ENCODE peak calls at places on chromosomes 3 and 15, in eight cellular contexts. J is IMR-90, D is body of pancreas, T is right lobe of liver, E is pancreas, G is psoas muscle, X is uterus, P is left ventricle myocardium inferior. W is an unnamed sample. For H3K4me1, the result is how much of the 10 kb centered on the place peaks cover.

GRCh38 chr15:25693321-25694237 is 169.5 kb downstream of the ATP10A start:
- DNase-seq in J (peak), D (no peak), T (no peak), E (no peak), G (no peak), X (no peak), P (peak), W (no peak)

GRCh38 chr15:75460646-75461045 is 9.2 kb upstream of the SIN3A start:
- DNase-seq in J (no peak), D (no peak), T (no peak), E (no peak), G (no peak), X (no peak), P (no peak), W (no peak)

GRCh38 chr15:68565701-68566100 is 13.1 kb upstream of the CORO2B start:
- DNase-seq in J (no peak), D (no peak), T (no peak), E (no peak), G (no peak), X (peak), P (no peak), W (no peak)

GRCh38 chr3:188749010-188749617 is 422.7 kb upstream of the TPRG1 start:
- DNase-seq in J (no peak), D (peak), T (no peak), E (peak), G (no peak), X (no peak), P (no peak), W (no peak)

GRCh38 chr3:49929333-49930240 is at the start of gene MON1A:
- DNase-seq in J (peak), D (peak), T (peak), E (peak), G (peak), X (peak), P (peak), W (peak)

GRCh38 chr3:31941230-31941632 is 39.8 kb downstream of the OSBPL10 start:
- DNase-seq in J (no peak), D (no peak), T (no peak), E (no peak), G (no peak), X (no peak), P (no peak), W (no peak)

GRCh38 chr3:176428552-176428951 is 768.7 kb downstream of the TBL1XR1 start:
- DNase-seq in J (no peak), D (no peak), T (no peak), E (no peak), G (no peak), X (no peak), P (no peak), W (no peak)

GRCh38 chr3:61594978-61595687 is 33.8 kb downstream of the PTPRG start:
- DNase-seq in J (peak), D (no peak), T (no peak), E (no peak), G (no peak), X (no peak), P (no peak), W (no peak)

GRCh38 chr15:88467935-88468528 is 524 bp downstream of the MRPS11 start:
- DNase-seq in J (peak), D (no peak), T (no peak), E (no peak), G (no peak), X (no peak), P (no peak), W (no peak)

GRCh38 chr15:95884276-95884675 is 446.2 kb upstream of the NR2F2 start:
- DNase-seq in J (no peak), D (no peak), T (no peak), E (no peak), G (no peak), X (no peak), P (no peak), W (no peak)

GRCh38 chr15:46091860-46092450 is 457.1 kb downstream of the SQOR start:
- DNase-seq in J (peak), D (peak), T (no peak), E (peak), G (no peak), X (no peak), P (no peak), W (no peak)

GRCh38 chr15:95804484-95804883 is 526.0 kb upstream of the NR2F2 start:
- DNase-seq in J (no peak), D (no peak), T (no peak), E (no peak), G (no peak), X (no peak), P (no peak), W (no peak)

GRCh38 chr3:13880811-13881156 is 913 bp upstream of the WNT7A start:
- DNase-seq in J (no peak), D (no peak), T (no peak), E (no peak), G (no peak), X (no peak), P (no peak), W (no peak)

GRCh38 chr3:44117239-44117638 is 124.4 kb upstream of the TOPAZ1 start:
- DNase-seq in J (no peak), D (peak), T (no peak), E (peak), G (no peak), X (no peak), P (no peak), W (no peak)

GRCh38 chr3:136750209-136750921 is 1.8 kb downstream of the STAG1 start:
- DNase-seq in J (no peak), D (no peak), T (no peak), E (no peak), G (no peak), X (no peak), P (no peak), W (no peak)

GRCh38 chr3:52173101-52173500 is 18.9 kb upstream of the POC1A start:
- DNase-seq in J (no peak), D (no peak), T (peak), E (no peak), G (no peak), X (no peak), P (no peak), W (no peak)

GRCh38 chr3:110414851-110415250 is 656.8 kb upstream of the NECTIN3 start:
- DNase-seq in J (peak), D (no peak), T (no peak), E (no peak), G (no peak), X (no peak), P (no peak), W (no peak)

GRCh38 chr15:62940755-62941361 is 101.7 kb upstream of the TPM1 start:
- DNase-seq in J (peak), D (peak), T (no peak), E (peak), G (peak), X (peak), P (peak), W (peak)

GRCh38 chr3:66253790-66254620 is 33.2 kb downstream of the SLC25A26 start:
- DNase-seq in J (peak), D (no peak), T (no peak), E (no peak), G (no peak), X (no peak), P (no peak), W (no peak)

GRCh38 chr3:174156200-174156599 is 702.9 kb upstream of the NAALADL2 start:
- DNase-seq in J (no peak), D (no peak), T (no peak), E (no peak), G (no peak), X (no peak), P (no peak), W (no peak)

GRCh38 chr3:134810052-134810435 is 15.0 kb downstream of the EPHB1 start:
- DNase-seq in J (no peak), D (no peak), T (no peak), E (no peak), G (no peak), X (no peak), P (no peak), W (no peak)

GRCh38 chr3:13316603-13317002 is 103.5 kb downstream of the NUP210 start:
- DNase-seq in J (no peak), D (no peak), T (no peak), E (no peak), G (no peak), X (no peak), P (no peak), W (no peak)

GRCh38 chr3:120568624-120569023 is 27.5 kb upstream of the NDUFB4 start:
- DNase-seq in J (peak), D (no peak), T (no peak), E (no peak), G (no peak), X (no peak), P (no peak), W (no peak)

GRCh38 chr3:123475786-123476185 is 26.9 kb upstream of the ADCY5 start:
- DNase-seq in J (no peak), D (no peak), T (no peak), E (no peak), G (no peak), X (no peak), P (no peak), W (no peak)

GRCh38 chr3:69250014-69250413 is 127.6 kb upstream of the LMOD3 start:
- DNase-seq in J (no peak), D (peak), T (peak), E (peak), G (no peak), X (no peak), P (no peak), W (no peak)

GRCh38 chr3:129602730-129603560 is 3.5 kb downstream of the PLXND1 start:
- DNase-seq in J (peak), D (peak), T (no peak), E (peak), G (peak), X (peak), P (peak), W (peak)

GRCh38 chr3:51082363-51082762 is 302.7 kb upstream of the MANF start:
- DNase-seq in J (no peak), D (no peak), T (no peak), E (no peak), G (no peak), X (no peak), P (no peak), W (no peak)

GRCh38 chr3:58994746-58995330 is 55.0 kb downstream of the CFAP20DC start:
- DNase-seq in J (peak), D (peak), T (no peak), E (peak), G (no peak), X (no peak), P (no peak), W (no peak)

GRCh38 chr3:159252772-159253384 is 451.0 kb downstream of the MFSD1 start:
- DNase-seq in J (peak), D (no peak), T (no peak), E (no peak), G (no peak), X (no peak), P (no peak), W (no peak)

GRCh38 chr3:168093790-168094189 is 1.9 kb downstream of the GOLIM4 start:
- DNase-seq in J (no peak), D (no peak), T (no peak), E (no peak), G (no peak), X (no peak), P (no peak), W (no peak)

GRCh38 chr3:168090306-168091085 is 5.2 kb downstream of the GOLIM4 start:
- DNase-seq in J (peak), D (no peak), T (no peak), E (no peak), G (no peak), X (no peak), P (no peak), W (no peak)

GRCh38 chr3:168093229-168093628 is 2.5 kb downstream of the GOLIM4 start:
- DNase-seq in J (no peak), D (no peak), T (no peak), E (no peak), G (no peak), X (no peak), P (no peak), W (no peak)

GRCh38 chr3:168091299-168091852 is 4.3 kb downstream of the GOLIM4 start:
- DNase-seq in J (no peak), D (no peak), T (no peak), E (no peak), G (no peak), X (no peak), P (no peak), W (no peak)

GRCh38 chr3:168091961-168092360 is 3.8 kb downstream of the GOLIM4 start:
- DNase-seq in J (no peak), D (no peak), T (no peak), E (no peak), G (no peak), X (no peak), P (no peak), W (no peak)
- H3K4me1 ChIP-seq in J (under half), D (half or more), T (under half), E (under half), G (under half), X (under half), P (half or more), W (under half)

GRCh38 chr3:181913254-181913653 is 201.5 kb downstream of the SOX2 start:
- DNase-seq in J (no peak), D (no peak), T (no peak), E (no peak), G (no peak), X (no peak), P (no peak), W (no peak)

GRCh38 chr3:181915556-181915955 is 203.8 kb downstream of the SOX2 start:
- DNase-seq in J (no peak), D (no peak), T (no peak), E (no peak), G (no peak), X (no peak), P (no peak), W (no peak)

GRCh38 chr3:181912384-181912783 is 200.7 kb downstream of the SOX2 start:
- DNase-seq in J (no peak), D (no peak), T (no peak), E (no peak), G (no peak), X (no peak), P (no peak), W (no peak)

GRCh38 chr3:181919375-181919774 is 207.7 kb downstream of the SOX2 start:
- DNase-seq in J (no peak), D (no peak), T (no peak), E (no peak), G (no peak), X (no peak), P (no peak), W (no peak)

GRCh38 chr3:181916018-181916417 is 204.3 kb downstream of the SOX2 start:
- DNase-seq in J (no peak), D (no peak), T (no peak), E (no peak), G (no peak), X (no peak), P (no peak), W (no peak)
- H3K4me1 ChIP-seq in J (under half), D (under half), T (under half), E (under half), G (under half), X (under half), P (under half), W (under half)

GRCh38 chr3:195895078-195895899 is 13.1 kb downstream of the TNK2 start:
- DNase-seq in J (peak), D (peak), T (peak), E (peak), G (peak), X (no peak), P (peak), W (no peak)
- H3K4me1 ChIP-seq in J (under half), D (half or more), T (under half), E (under half), G (half or more), X (under half), P (half or more), W (under half)

DNA sequence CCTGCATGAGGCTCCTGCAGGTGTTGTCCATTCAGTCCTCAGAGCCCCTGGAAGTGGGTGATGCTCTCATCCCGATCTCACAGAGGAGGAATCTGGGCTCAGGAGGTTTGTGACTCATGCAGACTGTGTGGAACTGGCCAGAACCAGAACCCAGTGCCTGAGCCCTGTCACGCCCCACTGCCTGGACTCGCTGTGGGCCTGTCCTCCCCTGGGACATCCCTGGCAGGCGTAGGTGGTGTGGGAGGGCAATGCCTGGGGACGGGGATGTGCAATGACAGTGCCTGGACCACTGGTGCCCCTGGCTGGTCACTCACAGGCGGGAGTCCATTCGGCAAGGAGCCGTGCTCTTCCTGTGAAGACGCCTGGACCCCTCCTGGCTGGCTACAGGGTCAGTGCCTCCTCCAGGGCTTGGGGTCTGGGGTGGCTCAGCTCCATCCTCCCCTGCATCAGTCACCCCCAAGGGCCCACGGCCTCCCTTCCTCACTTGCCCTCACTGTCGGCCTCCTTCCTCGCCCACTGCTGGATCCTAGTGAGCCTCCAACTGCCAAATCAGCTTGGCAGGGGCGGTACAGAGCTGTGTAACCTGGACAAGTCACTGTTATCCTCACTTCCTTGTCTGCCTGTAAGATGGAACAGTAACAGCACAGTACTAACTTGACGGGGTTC is 14.9 kb downstream of the PSTPIP1 start:
- DNase-seq in J (peak), D (no peak), T (no peak), E (no peak), G (peak), X (no peak), P (no peak), W (no peak)
- H3K4me1 ChIP-seq in J (under half), D (under half), T (under half), E (under half), G (under half), X (under half), P (under half), W (under half)

DNA sequence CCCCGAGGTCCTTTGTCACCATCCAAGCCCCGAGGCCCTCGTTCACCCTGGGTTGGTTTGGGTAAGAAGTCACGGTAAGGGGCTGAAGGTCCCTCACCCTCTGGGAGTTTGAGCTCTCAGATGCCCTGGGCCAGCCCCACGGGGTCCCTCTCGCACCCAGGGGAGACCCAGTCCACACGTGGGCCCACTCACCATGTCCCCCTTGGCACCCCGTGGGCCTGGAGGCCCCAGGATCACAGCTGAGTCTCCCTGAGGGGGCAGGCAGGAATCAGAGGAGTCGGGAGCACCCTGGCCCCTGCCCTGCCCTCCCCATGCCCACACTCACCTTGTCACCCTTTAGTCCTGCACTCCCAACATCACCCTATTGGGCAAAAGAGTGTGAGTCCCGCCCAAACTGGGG is 5.8 kb upstream of the UCN2 start:
- DNase-seq in J (no peak), D (no peak), T (no peak), E (no peak), G (no peak), X (no peak), P (no peak), W (no peak)
- H3K4me1 ChIP-seq in J (under half), D (under half), T (under half), E (under half), G (under half), X (under half), P (under half), W (under half)

GRCh38 chr3:170307998-170308398 is 49.5 kb upstream of the SKIL start:
- DNase-seq in J (peak), D (peak), T (no peak), E (peak), G (no peak), X (no peak), P (no peak), W (no peak)

GRCh38 chr3:170306015-170306414 is 51.5 kb upstream of the SKIL start:
- DNase-seq in J (no peak), D (no peak), T (no peak), E (no peak), G (no peak), X (no peak), P (no peak), W (no peak)

DNA sequence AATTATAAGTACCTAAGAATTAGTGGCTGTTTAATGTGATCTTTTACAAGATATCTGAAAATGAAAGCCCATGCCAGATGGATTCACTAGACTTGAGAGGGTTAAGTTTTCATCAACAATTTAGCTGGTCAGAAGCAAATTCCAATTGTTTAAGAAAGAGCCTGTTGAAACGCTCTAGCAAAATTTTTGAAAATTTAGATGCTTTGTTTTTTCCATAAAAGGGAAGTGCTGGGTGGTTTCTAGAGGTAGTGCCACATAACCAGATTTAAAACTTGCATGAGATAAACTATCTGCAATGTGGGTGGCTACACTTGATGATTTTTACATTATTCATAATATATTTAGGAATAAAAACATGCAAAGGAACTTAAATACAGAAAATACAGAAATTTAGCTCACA is 48.5 kb upstream of the SKIL start:
- DNase-seq in J (peak), D (no peak), T (no peak), E (no peak), G (no peak), X (no peak), P (no peak), W (no peak)
- H3K4me1 ChIP-seq in J (under half), D (under half), T (under half), E (under half), G (under half), X (under half), P (under half), W (under half)

GRCh38 chr3:55486101-55486856 is 827 bp downstream of the WNT5A start:
- DNase-seq in J (peak), D (peak), T (peak), E (peak), G (peak), X (peak), P (peak), W (no peak)
- H3K4me1 ChIP-seq in J (under half), D (half or more), T (under half), E (under half), G (under half), X (under half), P (half or more), W (half or more)

DNA sequence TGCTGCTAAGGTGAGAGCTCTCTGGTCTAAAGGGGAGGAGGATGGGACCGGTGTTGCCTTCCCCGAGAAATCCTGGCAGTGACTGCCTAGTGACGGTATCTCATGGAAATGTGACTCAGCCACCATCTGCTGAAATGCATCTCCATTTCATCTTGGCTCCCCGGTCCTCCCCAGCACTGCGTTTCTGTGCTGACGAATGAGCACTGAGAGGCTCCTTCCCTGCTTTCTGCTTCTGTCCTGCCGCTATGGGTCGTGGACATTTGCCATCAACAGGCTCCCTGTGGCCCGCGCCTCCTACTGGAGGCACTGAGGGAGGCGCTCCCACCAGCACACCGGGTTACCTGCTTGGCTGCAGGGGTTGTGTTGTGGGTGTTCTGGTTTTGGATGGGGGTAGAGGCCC is 13.5 kb upstream of the SEC13 start:
- DNase-seq in J (peak), D (no peak), T (peak), E (no peak), G (peak), X (no peak), P (no peak), W (no peak)
- H3K4me1 ChIP-seq in J (under half), D (under half), T (under half), E (under half), G (under half), X (under half), P (under half), W (under half)